ENCODE peak calls at places on chromosomes 7 and 10, in ten cellular contexts. I, G, K, R, Q, N, W, E, Y and F are unnamed samples.

GRCh38 chr10:83666762-83667161 is 472.5 kb upstream of the GHITM start:
- DNase-seq in W (no peak), I (no peak), Q (no peak), K (no peak), G (no peak), R (no peak), N (no peak), Y (no peak), E (no peak), F (no peak)

GRCh38 chr7:135189961-135190360 is 19.5 kb upstream of the CYREN start:
- DNase-seq in E (no peak), G (no peak), I (no peak), Q (no peak), Y (no peak), N (no peak), K (no peak), W (no peak), R (no peak), F (no peak)

GRCh38 chr7:45588466-45588865 is 14.3 kb downstream of the ADCY1 start:
- DNase-seq in Y (no peak), K (no peak), R (no peak), N (no peak), I (no peak), W (no peak), Q (no peak), G (no peak), E (no peak), F (no peak)

GRCh38 chr10:13820119-13820518 is 233.4 kb downstream of the PRPF18 start:
- DNase-seq in R (no peak), Y (no peak), G (no peak), I (no peak), E (no peak), K (no peak), W (no peak), Q (no peak), N (no peak), F (no peak)

GRCh38 chr7:80379034-80379433 is 132.8 kb downstream of the GNAT3 start:
- DNase-seq in G (no peak), N (peak), R (no peak), Q (no peak), I (peak), K (peak), W (no peak), Y (no peak), E (no peak), F (no peak)

GRCh38 chr7:46486264-46487206 is 565.5 kb upstream of the IGFBP3 start:
- DNase-seq in Y (peak), G (no peak), N (no peak), K (peak), I (peak), E (no peak), Q (no peak), W (no peak), R (no peak), F (no peak)

GRCh38 chr10:89494068-89494467 is 41.3 kb downstream of the SLC16A12 start:
- DNase-seq in N (no peak), I (no peak), R (no peak), G (no peak), E (no peak), Y (no peak), W (no peak), K (no peak), Q (peak), F (no peak)

GRCh38 chr7:108000875-108001758 is 1.8 kb downstream of the LAMB1 start:
- DNase-seq in R (no peak), Y (peak), I (no peak), K (no peak), E (no peak), G (peak), W (peak), Q (no peak), N (no peak), F (peak)

GRCh38 chr7:4282434-4283223 is 399.5 kb upstream of the FOXK1 start:
- DNase-seq in K (peak), G (no peak), W (no peak), E (no peak), I (no peak), Y (no peak), N (no peak), R (no peak), Q (no peak), F (no peak)

GRCh38 chr10:32065871-32066270 is 9.6 kb upstream of the KIF5B start:
- DNase-seq in E (peak), Y (no peak), Q (no peak), I (peak), W (no peak), G (no peak), N (no peak), K (peak), R (no peak), F (no peak)

GRCh38 chr10:99538287-99538917 is 5.7 kb downstream of the NKX2-3 start:
- DNase-seq in K (no peak), Q (no peak), E (no peak), W (no peak), N (no peak), Y (no peak), R (no peak), G (no peak), I (no peak), F (no peak)

GRCh38 chr10:62658516-62658915 is 146.0 kb upstream of the ADO start:
- DNase-seq in I (no peak), K (no peak), E (no peak), Y (no peak), N (no peak), R (no peak), Q (no peak), W (no peak), G (no peak), F (no peak)

GRCh38 chr7:5421626-5422323 is 1.9 kb downstream of the TNRC18 start:
- DNase-seq in N (no peak), W (peak), I (peak), G (peak), Y (peak), R (no peak), K (no peak), Q (peak), E (no peak), F (peak)

GRCh38 chr7:72336382-72336886 is 75.7 kb downstream of the CALN1 start:
- DNase-seq in K (no peak), Y (no peak), E (no peak), N (no peak), W (peak), Q (no peak), R (no peak), I (no peak), G (no peak), F (no peak)

GRCh38 chr10:34538291-34538829 is 276.7 kb downstream of the PARD3 start:
- DNase-seq in Y (peak), Q (no peak), R (no peak), E (no peak), N (no peak), W (peak), G (no peak), I (no peak), K (no peak), F (no peak)

GRCh38 chr7:18541189-18541870 is 45.8 kb downstream of the HDAC9 start:
- DNase-seq in K (no peak), W (no peak), R (no peak), Y (no peak), G (no peak), N (no peak), E (no peak), I (no peak), Q (no peak), F (no peak)

GRCh38 chr10:115335366-115335765 is 242.2 kb downstream of the ATRNL1 start:
- DNase-seq in R (no peak), W (no peak), I (no peak), K (peak), G (no peak), Q (no peak), Y (no peak), N (no peak), E (no peak), F (no peak)

GRCh38 chr7:30654296-30655090 is 27.8 kb downstream of the CRHR2 start:
- DNase-seq in G (no peak), I (no peak), W (no peak), N (no peak), Y (no peak), K (no peak), R (no peak), Q (no peak), E (no peak), F (no peak)

GRCh38 chr7:23712368-23713284 is 2.6 kb downstream of the STK31 start:
- DNase-seq in E (peak), W (peak), K (peak), R (no peak), Q (peak), N (peak), G (peak), I (peak), Y (no peak), F (no peak)

GRCh38 chr7:29342761-29343160 is 148.2 kb downstream of the CHN2 start:
- DNase-seq in W (no peak), K (peak), N (no peak), R (no peak), E (no peak), G (no peak), I (no peak), Y (no peak), Q (no peak), F (no peak)

GRCh38 chr10:30784896-30785605 is 155.5 kb upstream of the LYZL2 start:
- DNase-seq in K (peak), R (peak), N (peak), Y (peak), Q (no peak), W (peak), I (no peak), E (peak), G (peak), F (peak)

GRCh38 chr10:83961620-83962019 is 177.7 kb upstream of the GHITM start:
- DNase-seq in I (no peak), N (no peak), Y (no peak), Q (peak), E (no peak), K (no peak), W (no peak), R (no peak), G (no peak), F (no peak)

GRCh38 chr7:133822001-133822641 is 305.0 kb upstream of the LRGUK start:
- DNase-seq in W (no peak), G (no peak), K (no peak), E (no peak), N (no peak), I (no peak), R (no peak), Q (no peak), Y (no peak), F (no peak)

GRCh38 chr7:112042631-112043030 is 163.6 kb downstream of the DOCK4 start:
- DNase-seq in I (no peak), W (no peak), Y (no peak), K (no peak), G (no peak), E (no peak), R (no peak), N (no peak), Q (no peak), F (no peak)

GRCh38 chr7:18265611-18266281 is 229.8 kb upstream of the HDAC9 start:
- DNase-seq in G (no peak), N (no peak), R (no peak), Q (no peak), K (no peak), E (no peak), Y (no peak), I (no peak), W (no peak), F (no peak)

GRCh38 chr7:74043523-74043951 is 15.6 kb downstream of the ELN start:
- DNase-seq in Y (no peak), Q (no peak), G (no peak), R (no peak), N (peak), K (no peak), E (no peak), I (no peak), W (no peak), F (no peak)